ENCODE peak calls at places on chromosomes 3 and 15, in four cellular contexts. M, W, G and B are unnamed samples.

GRCh38 chr3:191366675-191367074 is 36.3 kb upstream of the UTS2B start:
- DNase-seq in M (peak; percentile 47), W (no peak), G (no peak), B (no peak)

GRCh38 chr3:7536510-7536909 is 675.6 kb downstream of the GRM7 start:
- DNase-seq in M (no peak), W (peak; percentile 13), G (no peak), B (no peak)

GRCh38 chr15:72315706-72316370 is 4.1 kb downstream of the CELF6 start:
- DNase-seq in M (no peak), W (no peak), G (no peak), B (peak; percentile 38)

GRCh38 chr3:194691481-194692281 is 6.0 kb downstream of the FAM43A start:
- DNase-seq in M (no peak), W (no peak), G (no peak), B (no peak)

GRCh38 chr15:41773332-41773728 is 954 bp upstream of the MAPKBP1 start:
- DNase-seq in M (no peak), W (peak; percentile 20), G (no peak), B (no peak)

GRCh38 chr15:41951571-41951970 is 20.8 kb downstream of the EHD4 start:
- DNase-seq in M (no peak), W (no peak), G (no peak), B (no peak)

GRCh38 chr15:25741253-25741575 is 121.9 kb downstream of the ATP10A start:
- DNase-seq in M (no peak), W (no peak), G (no peak), B (no peak)

GRCh38 chr3:101779808-101780366 is 876 bp downstream of the NXPE3 start:
- DNase-seq in M (peak; percentile 43), W (no peak), G (no peak), B (no peak)

GRCh38 chr3:23808525-23808924 is 2.8 kb downstream of the UBE2E1 start:
- DNase-seq in M (no peak), W (no peak), G (no peak), B (no peak)

GRCh38 chr3:155026999-155027591 is 53.0 kb upstream of the MME start:
- DNase-seq in M (peak; percentile 94), W (no peak), G (no peak), B (no peak)

GRCh38 chr15:86863226-86863915 is 783.7 kb downstream of the AGBL1 start:
- DNase-seq in M (peak; percentile 2), W (peak; percentile 97), G (no peak), B (no peak)

GRCh38 chr3:170418422-170419300 is at the start of gene CLDN11:
- DNase-seq in M (no peak), W (peak; percentile 18), G (no peak), B (peak; percentile 54)

GRCh38 chr15:66261056-66261455 is 7.5 kb upstream of the MEGF11 start:
- DNase-seq in M (no peak), W (no peak), G (peak; percentile 26), B (no peak)

GRCh38 chr3:83477563-83477962 is 1481.2 kb upstream of the CADM2 start:
- DNase-seq in M (no peak), W (no peak), G (no peak), B (no peak)

GRCh38 chr15:44668925-44669324 is 5.5 kb upstream of the SPG11 start:
- DNase-seq in M (no peak), W (no peak), G (no peak), B (no peak)

GRCh38 chr3:125161607-125162219 is 50.8 kb downstream of the SLC12A8 start:
- DNase-seq in M (no peak), W (peak; percentile 53), G (no peak), B (no peak)

GRCh38 chr15:47673343-47673761 is 44.0 kb upstream of the SEMA6D start:
- DNase-seq in M (peak; percentile 8), W (peak; percentile 13), G (no peak), B (no peak)

GRCh38 chr3:196016485-196016884 is 65.4 kb downstream of the TFRC start:
- DNase-seq in M (peak; percentile 79), W (peak; percentile 76), G (no peak), B (no peak)

GRCh38 chr3:161014997-161015749 is 90.0 kb downstream of the B3GALNT1 start:
- DNase-seq in M (no peak), W (no peak), G (no peak), B (no peak)